ENCODE peak calls at places on chromosome 13, in five cellular contexts. O is CD8-positive, alpha-beta T cell; Y is choroid plexus epithelial cell; T is heart right ventricle; R is RWPE1. S is an unnamed sample.

GRCh38 chr13:101919541-101920306 is 467.2 kb downstream of the ITGBL1 start:
- DNase-seq in T (peak), O (no peak), Y (peak), R (no peak), S (no peak)

GRCh38 chr13:41402695-41403511 is 54.4 kb upstream of the RGCC start:
- DNase-seq in O (no peak), Y (no peak), R (no peak), T (no peak), S (no peak)

GRCh38 chr13:66915596-66916185 is 314.4 kb downstream of the PCDH9 start:
- DNase-seq in R (peak), Y (peak), O (no peak), T (no peak), S (no peak)

GRCh38 chr13:38384171-38384570 is 34.5 kb downstream of the UFM1 start:
- DNase-seq in Y (no peak), T (no peak), O (no peak), R (no peak), S (no peak)

GRCh38 chr13:20566424-20566916 is 487 bp upstream of the IFT88 start:
- DNase-seq in T (no peak), Y (no peak), O (no peak), R (peak), S (no peak)

GRCh38 chr13:31276386-31276785 is 76.6 kb downstream of the B3GLCT start:
- DNase-seq in T (no peak), O (no peak), Y (peak), R (no peak), S (no peak)

GRCh38 chr13:34608326-34608725 is 333.7 kb upstream of the NBEA start:
- DNase-seq in Y (no peak), R (no peak), O (no peak), T (no peak), S (no peak)

GRCh38 chr13:32045963-32046785 is 14.6 kb downstream of the FRY start:
- DNase-seq in O (no peak), T (no peak), R (no peak), Y (peak), S (no peak)

GRCh38 chr13:31968473-31968872 is 63.1 kb upstream of the FRY start:
- DNase-seq in Y (peak), T (peak), O (no peak), R (no peak), S (no peak)

GRCh38 chr13:90055121-90055520 is 1292.4 kb upstream of the MIR17HG start:
- DNase-seq in Y (peak), O (no peak), R (peak), T (no peak), S (no peak)

GRCh38 chr13:47066261-47066660 is 169.4 kb upstream of the HTR2A start:
- DNase-seq in R (no peak), O (no peak), Y (peak), T (no peak), S (no peak)

GRCh38 chr13:46523972-46524737 is 28.8 kb upstream of the LRCH1 start:
- DNase-seq in T (no peak), Y (peak), R (no peak), O (no peak), S (no peak)

GRCh38 chr13:80074811-80075210 is 266.1 kb downstream of the SPRY2 start:
- DNase-seq in O (no peak), T (no peak), R (no peak), Y (no peak), S (no peak)

GRCh38 chr13:42525035-42525504 is 48.9 kb upstream of the TNFSF11 start:
- DNase-seq in R (peak), T (no peak), O (no peak), Y (peak), S (no peak)

GRCh38 chr13:105825071-105825470 is 710.4 kb downstream of the EFNB2 start:
- DNase-seq in R (no peak), O (no peak), T (no peak), Y (no peak), S (no peak)

GRCh38 chr13:79679334-79679733 is 198.4 kb downstream of the NDFIP2 start:
- DNase-seq in T (peak), R (peak), Y (peak), O (no peak), S (no peak)

GRCh38 chr13:104534847-104535246 is 1468.6 kb upstream of the SLC10A2 start:
- DNase-seq in O (no peak), T (no peak), Y (no peak), R (no peak), S (no peak)

GRCh38 chr13:106599875-106600797 is 32.2 kb upstream of the ARGLU1 start:
- DNase-seq in O (no peak), R (no peak), T (peak), Y (peak), S (no peak)

GRCh38 chr13:111558700-111559088 is 238.3 kb downstream of the TEX29 start:
- DNase-seq in R (no peak), O (no peak), T (no peak), Y (no peak), S (no peak)

GRCh38 chr13:41652735-41653361 is 195.5 kb downstream of the RGCC start:
- DNase-seq in O (no peak), T (peak), Y (peak), R (peak), S (no peak)

GRCh38 chr13:107678075-107678689 is 537.2 kb downstream of the LIG4 start:
- DNase-seq in O (no peak), T (no peak), R (no peak), Y (peak), S (no peak)

GRCh38 chr13:97005631-97006262 is 11.5 kb upstream of the OXGR1 start:
- DNase-seq in T (no peak), O (no peak), Y (peak), R (peak), S (no peak)

GRCh38 chr13:67069117-67069767 is 160.9 kb downstream of the PCDH9 start:
- DNase-seq in Y (peak), T (no peak), R (no peak), O (no peak), S (no peak)

GRCh38 chr13:88086577-88086976 is 415.4 kb downstream of the SLITRK5 start:
- DNase-seq in T (no peak), R (peak), O (no peak), Y (no peak), S (no peak)

GRCh38 chr13:108176685-108177274 is 38.6 kb downstream of the LIG4 start:
- DNase-seq in O (peak), T (no peak), R (peak), Y (peak), S (no peak)

GRCh38 chr13:42970824-42971669 is 21.0 kb downstream of the EPSTI1 start:
- DNase-seq in O (no peak), R (peak), T (no peak), Y (peak), S (no peak)

GRCh38 chr13:109941951-109942350 is 155.6 kb upstream of the IRS2 start:
- DNase-seq in T (no peak), Y (peak), R (peak), O (no peak), S (no peak)

GRCh38 chr13:94192576-94192975 is 286.9 kb downstream of the DCT start:
- DNase-seq in T (peak), R (no peak), Y (peak), O (no peak), S (no peak)
- TF ChIP-seq CTCF in T (peak), R (no peak), Y (peak), O (no peak), S (peak)

DNA sequence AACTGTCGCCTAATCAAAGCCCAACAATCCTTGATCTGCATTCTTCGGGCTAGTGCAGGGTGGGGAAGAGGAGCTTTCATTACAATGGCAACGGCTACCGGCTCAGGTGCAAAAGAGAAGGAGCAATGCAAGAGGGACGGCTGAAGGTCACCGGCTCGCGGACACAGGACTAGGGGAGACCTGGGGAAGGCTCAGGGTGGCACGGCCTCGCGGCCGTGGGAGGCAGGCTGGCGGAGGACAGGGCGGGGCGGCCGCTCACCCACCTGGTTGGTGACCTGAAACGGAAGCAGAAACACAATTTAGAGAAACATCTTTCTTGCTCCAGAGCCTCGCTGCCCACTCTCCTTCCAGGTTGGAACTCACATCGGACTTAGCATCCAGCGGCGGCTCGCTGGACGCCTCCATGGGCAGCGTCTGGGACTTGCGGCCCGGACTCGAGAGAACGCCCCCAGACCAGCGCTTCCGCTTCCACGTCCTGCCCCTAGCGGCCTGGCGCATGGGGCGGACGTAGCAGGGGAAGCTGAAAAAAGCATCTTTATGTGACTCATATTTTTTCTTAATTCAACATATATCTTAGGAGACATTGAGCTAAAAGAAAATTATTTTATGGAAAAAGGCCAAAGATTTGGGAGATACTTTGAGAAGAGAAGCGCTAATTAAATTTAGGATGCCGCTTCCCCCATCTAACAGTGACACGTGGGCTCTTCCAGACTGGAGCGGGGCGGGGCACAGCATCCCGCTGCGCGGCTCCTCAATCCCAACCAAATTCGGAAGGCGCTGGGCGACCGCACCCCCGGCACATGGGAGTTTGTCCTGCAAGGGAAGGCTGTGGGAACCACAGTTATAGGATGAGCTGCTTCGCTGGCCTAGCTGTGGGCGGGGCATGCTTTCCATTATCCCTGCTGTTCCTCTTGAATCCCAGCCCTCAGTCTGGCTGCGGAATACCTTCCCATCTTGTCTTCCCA is at the start of gene COMMD6:
- DNase-seq in O (peak), R (peak), Y (peak), T (peak), S (peak)
- TF ChIP-seq CTCF in O (no peak), R (no peak), Y (peak), T (peak), S (peak)

DNA sequence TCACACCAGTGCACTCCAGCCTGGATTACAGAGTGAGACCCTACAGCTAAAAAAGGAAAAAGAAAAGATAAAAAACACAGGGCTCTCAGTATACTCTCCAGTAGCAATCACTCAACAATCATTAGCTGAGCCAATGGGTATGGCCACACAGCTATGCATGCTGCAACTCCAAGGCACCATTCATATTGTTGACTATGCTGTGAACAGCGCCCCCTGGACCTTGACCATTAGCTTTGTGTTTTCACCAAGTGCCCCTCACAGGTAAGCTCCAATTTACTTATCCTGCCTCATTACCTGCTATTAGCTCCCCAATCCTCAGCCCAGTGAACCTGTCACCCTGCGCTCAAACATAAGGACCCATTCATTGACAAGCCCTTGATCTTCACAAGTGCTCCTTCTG is 35.8 kb downstream of the ZIC5 start:
- DNase-seq in Y (no peak), O (no peak), R (no peak), T (no peak), S (no peak)
- TF ChIP-seq CTCF in Y (peak), O (no peak), R (no peak), T (no peak), S (no peak)

DNA sequence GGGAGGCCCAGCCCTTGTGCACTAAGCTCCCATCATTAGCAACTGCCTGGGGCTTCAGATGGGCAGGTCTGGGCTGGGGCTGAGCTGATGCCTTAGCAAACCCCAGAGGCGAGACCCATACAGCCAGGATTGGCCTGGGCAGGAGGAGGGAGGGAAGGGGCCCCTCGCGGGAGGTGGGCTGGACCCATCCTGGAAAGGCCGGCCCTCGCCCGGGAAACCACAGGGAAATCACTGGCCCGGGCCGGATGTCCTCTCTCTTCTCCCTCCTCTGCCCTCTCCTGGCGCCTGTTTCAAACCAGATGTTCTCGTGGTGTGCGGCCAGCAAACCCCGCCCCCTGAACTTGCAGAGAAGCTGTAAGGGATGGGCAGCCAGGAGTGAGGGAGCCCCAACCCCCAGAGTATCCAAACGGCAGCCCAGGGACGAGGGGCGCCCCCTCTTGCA is 43.1 kb downstream of the TMEM255B start:
- DNase-seq in T (peak), Y (peak), R (peak), O (no peak), S (no peak)
- TF ChIP-seq CTCF in T (no peak), Y (peak), R (no peak), O (no peak), S (no peak)

GRCh38 chr13:60654405-60654804 is 257.4 kb downstream of the TDRD3 start:
- DNase-seq in R (peak), T (peak), O (no peak), Y (peak), S (no peak)
- TF ChIP-seq CTCF in R (peak), T (peak), O (no peak), Y (peak), S (peak)

GRCh38 chr13:48749144-48749543 is 95.4 kb downstream of the CYSLTR2 start:
- DNase-seq in Y (peak), R (no peak), O (no peak), T (no peak), S (no peak)

GRCh38 chr13:48748681-48749080 is 95.0 kb downstream of the CYSLTR2 start:
- DNase-seq in O (no peak), Y (peak), T (no peak), R (no peak), S (no peak)

GRCh38 chr13:48749699-48750473 is 96.2 kb downstream of the CYSLTR2 start:
- DNase-seq in O (no peak), T (peak), R (peak), Y (peak), S (no peak)

GRCh38 chr13:48746816-48747215 is 93.1 kb downstream of the CYSLTR2 start:
- DNase-seq in T (no peak), R (no peak), Y (no peak), O (no peak), S (no peak)

GRCh38 chr13:48750588-48751383 is 97.1 kb downstream of the CYSLTR2 start:
- DNase-seq in O (no peak), R (no peak), T (peak), Y (peak), S (no peak)
- TF ChIP-seq CTCF in O (no peak), R (no peak), T (no peak), Y (peak), S (no peak)

GRCh38 chr13:52743988-52744387 is 4.4 kb upstream of the CNMD start:
- DNase-seq in O (no peak), R (no peak), Y (peak), T (no peak), S (no peak)
- TF ChIP-seq CTCF in O (no peak), R (no peak), Y (no peak), T (no peak), S (peak)

GRCh38 chr13:49549289-49549688 is 36.1 kb downstream of the RCBTB1 start:
- DNase-seq in Y (no peak), T (no peak), O (no peak), R (no peak), S (no peak)
- TF ChIP-seq CTCF in Y (peak), T (no peak), O (no peak), R (peak), S (no peak)

GRCh38 chr13:68261105-68261504 is 1031.0 kb upstream of the PCDH9 start:
- DNase-seq in Y (no peak), T (no peak), R (no peak), O (no peak), S (no peak)
- TF ChIP-seq CTCF in Y (no peak), T (no peak), R (no peak), O (no peak), S (no peak)

GRCh38 chr13:36999054-36999927 is at the start of gene ALG5:
- DNase-seq in O (peak), Y (peak), T (peak), R (peak), S (peak)
- TF ChIP-seq CTCF in O (peak), Y (peak), T (peak), R (peak), S (peak)

S was measured in type B pancreatic cell.